ENCODE peak calls at places on chromosomes 16 and 17, in four cellular contexts. M, X, T and U are unnamed samples.

GRCh38 chr17:28908640-28909098 is 5.8 kb upstream of the DHRS13 start:
- DNase-seq in M (peak), X (no peak), T (peak), U (peak)

GRCh38 chr16:72924918-72925630 is 122.9 kb downstream of the ZFHX3 start:
- DNase-seq in M (no peak), X (no peak), T (no peak), U (no peak)

GRCh38 chr16:56289412-56289811 is 98.1 kb downstream of the GNAO1 start:
- DNase-seq in M (no peak), X (no peak), T (no peak), U (no peak)

GRCh38 chr17:10234033-10234432 is 35.6 kb upstream of the GAS7 start:
- DNase-seq in M (no peak), X (no peak), T (no peak), U (no peak)

GRCh38 chr16:7843196-7843595 is 510.6 kb downstream of the RBFOX1 start:
- DNase-seq in M (no peak), X (no peak), T (no peak), U (no peak)

GRCh38 chr16:49928176-49928892 is 72.4 kb upstream of the ZNF423 start:
- DNase-seq in M (no peak), X (no peak), T (no peak), U (no peak)

GRCh38 chr17:27793168-27793905 is 7.0 kb downstream of the NOS2 start:
- DNase-seq in M (no peak), X (peak), T (no peak), U (peak)

GRCh38 chr17:55845385-55845784 is 94.5 kb downstream of the PCTP start:
- DNase-seq in M (peak), X (peak), T (peak), U (peak)

GRCh38 chr17:70080541-70081347 is 5.7 kb downstream of the KCNJ16 start:
- DNase-seq in M (peak), X (no peak), T (no peak), U (peak)

GRCh38 chr17:72950236-72950931 is 142.1 kb downstream of the SLC39A11 start:
- DNase-seq in M (no peak), X (no peak), T (no peak), U (no peak)

GRCh38 chr17:75864448-75864871 is 9.3 kb upstream of the WBP2 start:
- DNase-seq in M (peak), X (peak), T (no peak), U (peak)

GRCh38 chr16:1991588-1992474 is 2.1 kb downstream of the SYNGR3 start:
- DNase-seq in M (peak), X (peak), T (peak), U (peak)

GRCh38 chr17:76630151-76630550 is 13.4 kb downstream of the ST6GALNAC1 start:
- DNase-seq in M (no peak), X (no peak), T (no peak), U (no peak)

GRCh38 chr17:82536220-82537201 is 17.0 kb downstream of the FOXK2 start:
- DNase-seq in M (peak), X (no peak), T (peak), U (peak)

GRCh38 chr16:89334461-89334860 is 117.0 kb downstream of the ZNF778 start:
- DNase-seq in M (no peak), X (no peak), T (no peak), U (no peak)

GRCh38 chr17:14307560-14308024 is 6.7 kb downstream of the HS3ST3B1 start:
- DNase-seq in M (peak), X (no peak), T (no peak), U (peak)

GRCh38 chr17:75904749-75905521 is at the start of gene MRPL38:
- DNase-seq in M (peak), X (peak), T (peak), U (peak)

GRCh38 chr16:49617016-49617569 is 238.8 kb downstream of the ZNF423 start:
- DNase-seq in M (no peak), X (no peak), T (no peak), U (no peak)

GRCh38 chr16:11128211-11129123 is 127.5 kb downstream of the SOCS1 start:
- DNase-seq in M (peak), X (no peak), T (no peak), U (peak)

GRCh38 chr16:81036751-81037350 is 1.2 kb downstream of the ATMIN start:
- DNase-seq in M (no peak), X (no peak), T (peak), U (peak)

GRCh38 chr17:79840204-79840988 is 1.2 kb upstream of the CBX4 start:
- DNase-seq in M (peak), X (peak), T (peak), U (peak)

GRCh38 chr16:12025472-12025871 is 48.9 kb downstream of the SNX29 start:
- DNase-seq in M (no peak), X (no peak), T (no peak), U (no peak)

GRCh38 chr17:60471451-60471850 is 49.2 kb downstream of the CHCT1 start:
- DNase-seq in M (no peak), X (no peak), T (no peak), U (no peak)

GRCh38 chr16:67443299-67443698 is 12.4 kb downstream of the HSD11B2 start:
- DNase-seq in M (peak), X (no peak), T (no peak), U (peak)

GRCh38 chr17:14693382-14693781 is 392.5 kb downstream of the HS3ST3B1 start:
- DNase-seq in M (no peak), X (no peak), T (no peak), U (no peak)

GRCh38 chr16:565420-566330 is 1.1 kb upstream of the NHLRC4 start:
- DNase-seq in M (peak), X (no peak), T (no peak), U (no peak)

GRCh38 chr16:4085405-4085970 is 30.8 kb downstream of the ADCY9 start:
- DNase-seq in M (no peak), X (no peak), T (no peak), U (no peak)

GRCh38 chr17:13544292-13544691 is 57.4 kb downstream of the HS3ST3A1 start:
- DNase-seq in M (peak), X (no peak), T (no peak), U (peak)

GRCh38 chr16:49731911-49732310 is 124.0 kb downstream of the ZNF423 start:
- DNase-seq in M (no peak), X (no peak), T (no peak), U (no peak)

GRCh38 chr16:64773184-64773583 is 348.7 kb downstream of the CDH11 start:
- DNase-seq in M (no peak), X (no peak), T (no peak), U (peak)

GRCh38 chr17:72984145-72984924 is 108.2 kb downstream of the SLC39A11 start:
- DNase-seq in M (peak), X (no peak), T (peak), U (peak)

GRCh38 chr16:73058616-73059409 is 10.9 kb upstream of the ZFHX3 start:
- DNase-seq in M (peak), X (peak), T (peak), U (peak)

GRCh38 chr16:79721186-79721745 is 120.7 kb upstream of the MAF start:
- DNase-seq in M (peak), X (no peak), T (no peak), U (no peak)

GRCh38 chr17:31390748-31391495 is 553 bp upstream of the RAB11FIP4 start:
- DNase-seq in M (no peak), X (peak), T (no peak), U (peak)
- TF ChIP-seq EZH2 in M (peak), X (peak), T (peak), U (peak)

GRCh38 chr16:85289760-85290625 is 177.7 kb upstream of the CIBAR2 start:
- DNase-seq in M (no peak), X (no peak), T (no peak), U (no peak)
- H3K4me2 ChIP-seq in M (no peak), X (no peak), T (no peak), U (no peak)

GRCh38 chr16:84545114-84545737 is 40.8 kb upstream of the MEAK7 start:
- DNase-seq in M (no peak), X (no peak), T (no peak), U (no peak)

GRCh38 chr16:84548971-84549844 is 44.7 kb upstream of the MEAK7 start:
- DNase-seq in M (no peak), X (no peak), T (peak), U (no peak)

GRCh38 chr16:84547539-84548058 is 43.1 kb upstream of the MEAK7 start:
- DNase-seq in M (no peak), X (peak), T (no peak), U (no peak)

GRCh38 chr16:84548508-84548907 is 44.0 kb upstream of the MEAK7 start:
- DNase-seq in M (no peak), X (no peak), T (no peak), U (no peak)

GRCh38 chr16:84546669-84547538 is 42.4 kb upstream of the MEAK7 start:
- DNase-seq in M (no peak), X (peak), T (no peak), U (no peak)
- H2AFZ ChIP-seq in M (no peak), X (no peak), T (no peak), U (no peak)

DNA sequence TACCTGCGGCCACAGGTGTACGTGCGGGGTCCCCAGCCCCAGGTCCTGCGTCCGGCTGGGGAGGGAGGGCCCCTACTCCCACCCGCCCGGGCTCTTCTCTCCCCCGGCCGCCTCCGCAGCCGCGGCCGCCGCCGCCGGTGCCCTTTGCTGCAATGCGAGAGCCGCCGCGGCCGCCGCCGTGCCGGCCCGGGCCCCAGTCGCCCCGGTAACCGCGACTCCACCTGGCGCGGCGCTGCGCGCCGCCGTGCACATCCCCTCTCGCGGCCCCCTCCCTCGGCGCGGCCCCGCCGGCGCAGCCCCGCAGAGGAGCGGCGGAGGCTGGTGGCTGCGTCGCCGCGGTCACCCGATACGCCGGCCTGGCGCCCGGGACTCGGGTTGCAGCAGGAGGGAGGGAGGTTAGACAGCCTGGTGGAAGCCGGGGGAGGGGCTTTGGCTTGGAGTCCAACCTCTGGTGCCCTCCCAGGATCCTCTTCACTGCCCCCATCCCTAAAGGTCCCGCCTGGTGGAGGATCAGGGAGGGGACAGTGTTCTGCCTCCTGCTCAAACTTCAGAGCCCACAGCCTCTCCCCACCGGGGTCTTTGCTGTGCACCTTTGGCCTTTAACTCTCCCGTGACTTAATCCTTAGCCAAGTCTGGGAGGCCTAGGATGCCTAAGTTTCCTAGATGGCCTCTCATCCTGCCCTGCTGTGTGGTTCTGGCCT is 32.9 kb downstream of the SRCIN1 start:
- DNase-seq in M (no peak), X (peak), T (no peak), U (peak)
- TF ChIP-seq EZH2 in M (peak), X (no peak), T (peak), U (peak)

DNA sequence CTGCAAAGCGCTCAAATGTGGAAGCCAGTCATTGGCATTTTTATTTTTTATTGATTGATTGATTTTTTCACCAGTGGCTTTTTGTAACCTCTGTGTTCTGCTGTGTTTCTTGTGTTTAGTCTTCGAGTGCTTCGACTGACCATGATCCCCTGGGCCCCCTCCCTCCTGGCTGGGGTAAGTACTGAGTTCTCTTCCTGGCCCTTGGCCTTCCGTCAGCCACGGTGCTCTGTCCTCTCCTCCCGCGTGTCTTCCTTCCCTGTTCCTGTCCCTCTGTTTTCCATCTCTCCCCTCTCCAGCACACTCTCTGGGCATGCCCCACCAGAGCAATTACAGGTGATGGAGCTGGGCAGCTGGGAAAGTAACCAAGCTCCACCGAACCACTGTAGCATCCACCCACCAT is 25.8 kb upstream of the CLEC18A start:
- DNase-seq in M (no peak), X (no peak), T (no peak), U (no peak)
- H3K4me2 ChIP-seq in M (peak), X (no peak), T (peak), U (peak)

GRCh38 chr17:51423421-51424160 is 163.2 kb downstream of the UTP18 start:
- DNase-seq in M (no peak), X (no peak), T (no peak), U (no peak)

GRCh38 chr17:51422634-51423033 is 162.3 kb downstream of the UTP18 start:
- DNase-seq in M (no peak), X (no peak), T (no peak), U (no peak)

GRCh38 chr17:51419476-51419875 is 159.1 kb downstream of the UTP18 start:
- DNase-seq in M (no peak), X (no peak), T (no peak), U (no peak)
- H2AFZ ChIP-seq in M (no peak), X (no peak), T (no peak), U (no peak)